ENCODE peak calls at places on chromosomes 6 and 20, in five cellular contexts. P, S, V, W and U are unnamed samples. For H3K36me3, the result is how much of the 10 kb centered on the place peaks cover.

GRCh38 chr6:136066005-136066404 is 184.1 kb downstream of the MTFR2 start:
- DNase-seq in P (no peak), S (no peak), V (no peak), W (no peak), U (no peak)

GRCh38 chr6:7239590-7239948 is 73.4 kb downstream of the SSR1 start:
- DNase-seq in P (no peak), S (no peak), V (no peak), W (no peak), U (no peak)

GRCh38 chr6:134630468-134631180 is 312.7 kb upstream of the SGK1 start:
- DNase-seq in P (no peak), S (no peak), V (no peak), W (no peak), U (no peak)

GRCh38 chr6:158284340-158285210 is 27.7 kb upstream of the TULP4 start:
- DNase-seq in P (no peak), S (no peak), V (peak), W (no peak), U (no peak)

GRCh38 chr6:44569931-44570385 is 182.5 kb downstream of the CDC5L start:
- DNase-seq in P (no peak), S (no peak), V (no peak), W (no peak), U (no peak)

GRCh38 chr20:16518068-16518783 is 55.0 kb downstream of the KIF16B start:
- DNase-seq in P (no peak), S (peak), V (peak), W (no peak), U (no peak)

GRCh38 chr20:2131366-2131765 is 29.7 kb downstream of the STK35 start:
- DNase-seq in P (no peak), S (no peak), V (no peak), W (no peak), U (no peak)

GRCh38 chr6:93123585-93123984 is 295.8 kb downstream of the EPHA7 start:
- DNase-seq in P (no peak), S (no peak), V (no peak), W (no peak), U (no peak)

GRCh38 chr20:36709126-36709525 is 36.8 kb downstream of the NDRG3 start:
- DNase-seq in P (no peak), S (no peak), V (no peak), W (no peak), U (no peak)

GRCh38 chr20:61949363-61949713 is 116.3 kb downstream of the TAF4 start:
- DNase-seq in P (no peak), S (no peak), V (no peak), W (no peak), U (no peak)

GRCh38 chr20:39829255-39829654 is 859.8 kb downstream of the MAFB start:
- DNase-seq in P (no peak), S (no peak), V (no peak), W (no peak), U (no peak)

GRCh38 chr6:144849920-144850319 is 564.8 kb downstream of the UTRN start:
- DNase-seq in P (no peak), S (no peak), V (no peak), W (no peak), U (no peak)

GRCh38 chr6:38279945-38280588 is 359.7 kb downstream of the BTBD9 start:
- DNase-seq in P (no peak), S (no peak), V (no peak), W (no peak), U (no peak)

GRCh38 chr20:24587384-24588046 is 118.1 kb downstream of the SYNDIG1 start:
- DNase-seq in P (no peak), S (no peak), V (no peak), W (no peak), U (no peak)

GRCh38 chr6:46850781-46851180 is 57.6 kb downstream of the MEP1A start:
- DNase-seq in P (no peak), S (no peak), V (no peak), W (no peak), U (no peak)

GRCh38 chr6:15985354-15985995 is 143.4 kb upstream of the MYLIP start:
- DNase-seq in P (no peak), S (no peak), V (no peak), W (no peak), U (no peak)

GRCh38 chr6:161162722-161163121 is 111.1 kb downstream of the AGPAT4 start:
- DNase-seq in P (no peak), S (no peak), V (no peak), W (no peak), U (no peak)

GRCh38 chr6:50264995-50265571 is 215.4 kb upstream of the DEFB112 start:
- DNase-seq in P (no peak), S (no peak), V (no peak), W (no peak), U (no peak)

GRCh38 chr6:19549109-19549508 is 288.1 kb upstream of the ID4 start:
- DNase-seq in P (no peak), S (no peak), V (no peak), W (no peak), U (no peak)

GRCh38 chr6:35088281-35089215 is 52.6 kb downstream of the TCP11 start:
- DNase-seq in P (no peak), S (no peak), V (no peak), W (no peak), U (no peak)

GRCh38 chr6:105753184-105754097 is 332.7 kb upstream of the PRDM1 start:
- DNase-seq in P (no peak), S (no peak), V (no peak), W (no peak), U (no peak)

GRCh38 chr20:62949887-62950286 is 2.6 kb upstream of the SLC17A9 start:
- DNase-seq in P (no peak), S (no peak), V (no peak), W (no peak), U (no peak)

GRCh38 chr6:26534681-26535465 is 3.3 kb upstream of the HMGN4 start:
- DNase-seq in P (no peak), S (no peak), V (no peak), W (no peak), U (no peak)

GRCh38 chr6:151065027-151065815 is 174.5 kb upstream of the AKAP12 start:
- DNase-seq in P (no peak), S (no peak), V (no peak), W (no peak), U (no peak)

GRCh38 chr20:38728237-38728761 is 4.0 kb downstream of the SLC32A1 start:
- DNase-seq in P (no peak), S (no peak), V (no peak), W (no peak), U (no peak)

GRCh38 chr6:11043961-11044711 is at the start of gene ELOVL2:
- DNase-seq in P (no peak), S (peak), V (peak), W (no peak), U (no peak)

GRCh38 chr6:25675172-25675571 is 23.2 kb downstream of the SCGN start:
- DNase-seq in P (no peak), S (no peak), V (no peak), W (no peak), U (no peak)

GRCh38 chr6:85344996-85345395 is 104.9 kb upstream of the NT5E start:
- DNase-seq in P (no peak), S (no peak), V (no peak), W (no peak), U (no peak)

GRCh38 chr20:20076297-20077065 is 24.1 kb downstream of the CFAP61 start:
- DNase-seq in P (no peak), S (no peak), V (no peak), W (no peak), U (no peak)

GRCh38 chr20:63519765-63520593 is 586 bp upstream of the PPDPF start:
- DNase-seq in P (no peak), S (peak), V (no peak), W (peak), U (peak)

GRCh38 chr20:52269327-52269726 is 77.7 kb upstream of the ZFP64 start:
- DNase-seq in P (no peak), S (no peak), V (no peak), W (no peak), U (no peak)

GRCh38 chr6:97293198-97293696 is 10.2 kb upstream of the MMS22L start:
- DNase-seq in P (no peak), S (no peak), V (no peak), W (no peak), U (no peak)

GRCh38 chr6:97288188-97288587 is 5.2 kb upstream of the MMS22L start:
- DNase-seq in P (no peak), S (no peak), V (no peak), W (no peak), U (no peak)

GRCh38 chr6:97294451-97294850 is 11.4 kb upstream of the MMS22L start:
- DNase-seq in P (no peak), S (peak), V (no peak), W (no peak), U (no peak)

GRCh38 chr6:97289332-97289731 is 6.3 kb upstream of the MMS22L start:
- DNase-seq in P (no peak), S (no peak), V (no peak), W (no peak), U (no peak)

DNA sequence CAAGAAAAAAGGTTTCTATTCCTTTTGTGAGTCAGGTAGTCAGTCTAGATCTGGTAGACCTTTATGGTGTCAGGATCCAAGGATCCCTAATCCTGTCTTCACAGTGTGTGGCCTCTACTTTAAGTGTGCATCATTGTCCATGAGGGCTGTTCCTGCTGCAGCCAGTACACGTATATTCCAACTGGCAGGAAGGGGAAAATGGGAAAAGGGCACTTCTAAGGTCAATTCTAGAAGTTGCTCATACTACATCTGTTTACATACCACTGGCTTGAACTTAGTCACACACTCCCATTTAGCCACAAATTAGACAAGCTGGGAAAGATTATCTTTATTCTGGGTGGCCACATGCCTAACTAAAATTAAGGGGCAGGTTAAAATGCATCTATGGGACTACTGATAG is 9.7 kb upstream of the MMS22L start:
- DNase-seq in P (no peak), S (no peak), V (no peak), W (no peak), U (no peak)
- H3K36me3 ChIP-seq in P (under half), S (under half), V (under half), W (under half), U (under half)

GRCh38 chr6:27679308-27679967 is 206.5 kb upstream of the ZNF184 start:
- DNase-seq in P (no peak), S (no peak), V (no peak), W (no peak), U (peak)

GRCh38 chr6:27678449-27678848 is 205.5 kb upstream of the ZNF184 start:
- DNase-seq in P (no peak), S (no peak), V (no peak), W (no peak), U (no peak)

GRCh38 chr6:27684264-27685211 is 211.6 kb upstream of the ZNF184 start:
- DNase-seq in P (no peak), S (peak), V (peak), W (peak), U (peak)

GRCh38 chr6:27685278-27685677 is 212.4 kb upstream of the ZNF184 start:
- DNase-seq in P (no peak), S (no peak), V (no peak), W (no peak), U (no peak)

GRCh38 chr6:27679968-27680694 is 207.2 kb upstream of the ZNF184 start:
- DNase-seq in P (no peak), S (no peak), V (no peak), W (no peak), U (no peak)
- H3K4me3 ChIP-seq in P (no peak), S (no peak), V (no peak), W (no peak), U (no peak)

DNA sequence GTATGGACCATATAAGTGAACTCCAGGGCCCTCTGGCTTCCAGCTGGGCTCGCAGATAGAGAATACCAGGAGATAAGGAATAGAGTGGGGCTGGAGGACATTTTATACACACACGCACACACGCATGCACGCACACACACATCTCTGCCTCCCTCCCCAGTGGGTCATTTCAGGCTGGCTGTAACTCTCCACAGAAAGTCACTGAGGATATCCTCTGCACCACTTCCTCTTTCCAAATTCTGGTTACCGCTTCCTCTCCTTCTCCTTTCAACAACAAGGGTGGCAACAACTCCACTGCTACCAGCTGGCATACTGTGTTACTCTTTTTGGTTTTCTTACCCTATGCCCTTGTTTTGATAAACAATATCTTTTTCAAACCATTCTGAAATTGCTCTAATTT is 280.2 kb downstream of the COL12A1 start:
- DNase-seq in P (no peak), S (no peak), V (no peak), W (no peak), U (no peak)
- H3K36me3 ChIP-seq in P (under half), S (under half), V (under half), W (under half), U (under half)

GRCh38 chr20:22763257-22763906 is 179.0 kb upstream of the FOXA2 start:
- DNase-seq in P (no peak), S (no peak), V (no peak), W (no peak), U (no peak)
- H3K4me3 ChIP-seq in P (no peak), S (no peak), V (no peak), W (no peak), U (no peak)